ENCODE peak calls at places on chromosomes 12 and 14, in eight cellular contexts. Y, Q, M, K, P, N, U and R are unnamed samples.
A peak's percentile ranks its signal among the peaks of the same experiment; 100 is the strongest.

GRCh38 chr12:109763201-109763841 is 49.7 kb downstream of the FAM222A start:
- DNase-seq in Y (no peak), Q (no peak), M (no peak), K (peak; percentile 59), P (no peak), N (peak; percentile 42), U (peak; percentile 52), R (peak; percentile 87)

GRCh38 chr12:69389836-69390235 is 30.3 kb downstream of the YEATS4 start:
- DNase-seq in Y (no peak), Q (no peak), M (no peak), K (no peak), P (no peak), N (no peak), U (no peak), R (no peak)

GRCh38 chr12:126384029-126384564 is 1318.9 kb downstream of the AACS start:
- DNase-seq in Y (no peak), Q (no peak), M (no peak), K (no peak), P (no peak), N (no peak), U (no peak), R (no peak)

GRCh38 chr14:75711796-75712211 is 50.8 kb downstream of the TTLL5 start:
- DNase-seq in Y (no peak), Q (no peak), M (no peak), K (peak; percentile 85), P (no peak), N (no peak), U (peak; percentile 80), R (peak; percentile 98)

GRCh38 chr12:130444986-130445385 is 107.3 kb downstream of the PIWIL1 start:
- DNase-seq in Y (no peak), Q (no peak), M (no peak), K (no peak), P (no peak), N (no peak), U (no peak), R (no peak)

GRCh38 chr12:48311313-48311712 is 39.4 kb downstream of the ZNF641 start:
- DNase-seq in Y (no peak), Q (no peak), M (no peak), K (no peak), P (no peak), N (no peak), U (no peak), R (no peak)

GRCh38 chr12:108802666-108803036 is 54.7 kb downstream of the SSH1 start:
- DNase-seq in Y (no peak), Q (no peak), M (no peak), K (no peak), P (no peak), N (no peak), U (no peak), R (no peak)

GRCh38 chr12:132343294-132343972 is 14.0 kb upstream of the GALNT9 start:
- DNase-seq in Y (no peak), Q (no peak), M (no peak), K (no peak), P (no peak), N (no peak), U (no peak), R (no peak)

GRCh38 chr14:86777950-86778602 is 1214.9 kb downstream of the GALC start:
- DNase-seq in Y (no peak), Q (no peak), M (no peak), K (no peak), P (no peak), N (no peak), U (no peak), R (no peak)

GRCh38 chr12:27822076-27822712 is 42.2 kb upstream of the MANSC4 start:
- DNase-seq in Y (no peak), Q (peak; percentile 60), M (no peak), K (no peak), P (peak; percentile 18), N (peak; percentile 76), U (no peak), R (peak; percentile 94)

GRCh38 chr12:96434107-96434506 is 33.9 kb upstream of the CDK17 start:
- DNase-seq in Y (no peak), Q (peak; percentile 38), M (peak; percentile 10), K (no peak), P (peak; percentile 38), N (peak; percentile 75), U (peak; percentile 85), R (no peak)

GRCh38 chr14:87816421-87816820 is 176.6 kb downstream of the GALC start:
- DNase-seq in Y (no peak), Q (no peak), M (no peak), K (no peak), P (no peak), N (no peak), U (no peak), R (no peak)

GRCh38 chr12:38123566-38124246 is 192.9 kb upstream of the ALG10B start:
- DNase-seq in Y (no peak), Q (no peak), M (no peak), K (no peak), P (no peak), N (no peak), U (no peak), R (no peak)

GRCh38 chr14:53325176-53325806 is 172.2 kb upstream of the DDHD1 start:
- DNase-seq in Y (no peak), Q (no peak), M (no peak), K (no peak), P (no peak), N (no peak), U (peak; percentile 18), R (no peak)

GRCh38 chr12:79547044-79547734 is 143.6 kb downstream of the PAWR start:
- DNase-seq in Y (no peak), Q (no peak), M (no peak), K (peak; percentile 91), P (no peak), N (no peak), U (peak; percentile 92), R (peak; percentile 99)